ENCODE peak calls at places on chromosome 12, in six cellular contexts. U is hepatocyte; C is activated CD4-positive, alpha-beta T cell treated with anti-CD3 and anti-CD28 coated beads, Interleukin-2, amount 10 ng/mL, durations not matched to agents 7 days and 5 days; J is D341Med; K is G401; V is AG04449. R is an unnamed sample.

GRCh38 chr12:12918781-12919180 is 27.4 kb downstream of the GPRC5A start:
- DNase-seq in J (no peak), K (no peak), V (no peak), U (no peak), C (no peak), R (no peak)

GRCh38 chr12:133236144-133236543 is 467 bp upstream of the ANHX start:
- DNase-seq in U (peak), K (no peak), J (no peak), V (no peak), C (no peak), R (no peak)

GRCh38 chr12:95458761-95459160 is 15.2 kb upstream of the METAP2 start:
- DNase-seq in J (no peak), V (no peak), K (no peak), C (no peak), U (no peak), R (no peak)

GRCh38 chr12:6110006-6110405 is 14.5 kb downstream of the VWF start:
- DNase-seq in C (no peak), V (no peak), J (no peak), U (no peak), K (no peak), R (no peak)

GRCh38 chr12:95411466-95411865 is 62.5 kb upstream of the METAP2 start:
- DNase-seq in U (no peak), J (no peak), C (no peak), V (no peak), K (no peak), R (no peak)

GRCh38 chr12:111578971-111579340 is 20.2 kb downstream of the ATXN2 start:
- DNase-seq in K (no peak), V (no peak), J (no peak), U (no peak), C (no peak), R (no peak)

GRCh38 chr12:100794441-100795192 is at the start of gene ANO4:
- DNase-seq in U (peak), J (no peak), C (no peak), V (no peak), K (peak), R (no peak)

GRCh38 chr12:17971850-17972249 is 118.1 kb downstream of the RERGL start:
- DNase-seq in U (no peak), V (no peak), C (no peak), K (no peak), J (no peak), R (peak)

GRCh38 chr12:111412007-111412829 is 6.5 kb downstream of the SH2B3 start:
- DNase-seq in J (peak), K (no peak), V (no peak), U (no peak), C (no peak), R (no peak)

GRCh38 chr12:56307221-56307965 is 7.3 kb upstream of the CS start:
- DNase-seq in K (no peak), C (no peak), U (no peak), V (no peak), J (no peak), R (no peak)

GRCh38 chr12:51512438-51512837 is 78.6 kb upstream of the SCN8A start:
- DNase-seq in V (no peak), J (no peak), K (no peak), U (no peak), C (no peak), R (no peak)

GRCh38 chr12:39986674-39987073 is 119.2 kb downstream of the SLC2A13 start:
- DNase-seq in V (no peak), U (no peak), K (no peak), C (no peak), J (no peak), R (no peak)

GRCh38 chr12:130747867-130748740 is 32.0 kb upstream of the RIMBP2 start:
- DNase-seq in K (peak), J (peak), V (no peak), C (peak), U (peak), R (peak)

GRCh38 chr12:93100610-93101009 is 171.5 kb upstream of the EEA1 start:
- DNase-seq in J (peak), V (no peak), K (no peak), U (no peak), C (no peak), R (peak)

GRCh38 chr12:118714051-118714460 is 267.3 kb upstream of the SRRM4 start:
- DNase-seq in V (no peak), C (peak), J (peak), K (peak), U (peak), R (no peak)

GRCh38 chr12:107219301-107219700 is 126.0 kb upstream of the CRY1 start:
- DNase-seq in K (no peak), U (no peak), C (no peak), V (no peak), J (no peak), R (no peak)

GRCh38 chr12:64181504-64182291 is 40.4 kb downstream of the KICS2 start:
- DNase-seq in J (peak), K (peak), V (peak), U (peak), C (no peak), R (peak)

GRCh38 chr12:54373619-54374554 is 9.6 kb upstream of the GPR84 start:
- DNase-seq in K (no peak), U (no peak), V (no peak), C (no peak), J (no peak), R (no peak)

GRCh38 chr12:5430639-5431603 is 987 bp upstream of the NTF3 start:
- DNase-seq in V (no peak), J (no peak), U (no peak), K (no peak), C (no peak), R (no peak)

R was measured in fibroblast of mammary gland.